ENCODE peak calls at places on chromosome 7, in six cellular contexts. L, Y, B, M, K and W are unnamed samples.

GRCh38 chr7:101315336-101315735 is 6.3 kb downstream of the IFT22 start:
- DNase-seq in K (peak), M (no peak), Y (no peak), B (peak), L (no peak), W (no peak)

GRCh38 chr7:42972703-42973500 is 40.7 kb downstream of the MRPL32 start:
- DNase-seq in M (peak), K (no peak), B (no peak), L (no peak), Y (peak), W (peak)

GRCh38 chr7:29327455-29327854 is 132.9 kb downstream of the CHN2 start:
- DNase-seq in M (no peak), L (no peak), B (no peak), Y (no peak), K (no peak), W (no peak)

GRCh38 chr7:44530990-44531389 is 10.1 kb downstream of the NPC1L1 start:
- DNase-seq in L (no peak), M (no peak), K (no peak), B (no peak), Y (no peak), W (no peak)

GRCh38 chr7:233456-234035 is 41.2 kb downstream of the FAM20C start:
- DNase-seq in L (no peak), Y (no peak), K (no peak), B (no peak), M (no peak), W (no peak)

GRCh38 chr7:96076350-96076707 is 245.6 kb downstream of the SLC25A13 start:
- DNase-seq in B (no peak), L (no peak), M (no peak), K (no peak), Y (no peak), W (no peak)

GRCh38 chr7:4040031-4040928 is 641.8 kb upstream of the FOXK1 start:
- DNase-seq in L (no peak), K (no peak), M (no peak), B (no peak), Y (no peak), W (no peak)

GRCh38 chr7:19107392-19108147 is 9.9 kb downstream of the TWIST1 start:
- DNase-seq in M (no peak), B (no peak), L (no peak), K (peak), Y (no peak), W (no peak)

GRCh38 chr7:27784399-27785053 is 44.6 kb downstream of the TAX1BP1 start:
- DNase-seq in L (no peak), K (peak), Y (no peak), M (no peak), B (peak), W (peak)

GRCh38 chr7:26664735-26665420 is 199.5 kb downstream of the SKAP2 start:
- DNase-seq in B (peak), L (no peak), Y (no peak), M (no peak), K (no peak), W (peak)

GRCh38 chr7:35831208-35831607 is 30.4 kb downstream of the SEPTIN7 start:
- DNase-seq in K (no peak), M (no peak), Y (peak), B (no peak), L (no peak), W (peak)

GRCh38 chr7:112449353-112449752 is 907 bp upstream of the IFRD1 start:
- DNase-seq in K (no peak), Y (no peak), L (no peak), M (no peak), B (peak), W (no peak)

GRCh38 chr7:121139427-121139826 is 150.9 kb downstream of the CPED1 start:
- DNase-seq in K (no peak), M (no peak), B (no peak), Y (no peak), L (no peak), W (no peak)

GRCh38 chr7:106543221-106543757 is 117.7 kb downstream of the CCDC71L start:
- DNase-seq in B (no peak), K (no peak), Y (no peak), L (no peak), M (no peak), W (no peak)

GRCh38 chr7:39582536-39582935 is 16.3 kb downstream of the YAE1 start:
- DNase-seq in K (no peak), M (no peak), L (no peak), Y (no peak), B (no peak), W (no peak)

GRCh38 chr7:101547022-101547915 is 81.8 kb downstream of the MYL10 start:
- DNase-seq in L (peak), M (no peak), K (no peak), B (no peak), Y (no peak), W (no peak)

GRCh38 chr7:5422324-5423271 is 1.0 kb downstream of the TNRC18 start:
- DNase-seq in K (peak), L (peak), B (peak), M (no peak), Y (no peak), W (no peak)

GRCh38 chr7:134774076-134774475 is 5.4 kb upstream of the CALD1 start:
- DNase-seq in L (no peak), B (no peak), Y (no peak), M (no peak), K (no peak), W (no peak)

GRCh38 chr7:12436896-12437535 is 33.4 kb upstream of the VWDE start:
- DNase-seq in Y (no peak), B (peak), M (no peak), L (no peak), K (peak), W (no peak)
- TF ChIP-seq CTCF in Y (peak), B (no peak), M (no peak), L (no peak), K (no peak), W (peak)

GRCh38 chr7:73839743-73840714 is 2.3 kb downstream of the METTL27 start:
- DNase-seq in L (no peak), Y (no peak), M (no peak), K (no peak), B (no peak), W (no peak)
- TF ChIP-seq CTCF in L (no peak), Y (no peak), M (no peak), K (peak), B (no peak), W (no peak)

GRCh38 chr7:145289384-145289783 is 453.5 kb upstream of the TPK1 start:
- DNase-seq in B (no peak), Y (no peak), M (no peak), K (no peak), L (no peak), W (no peak)

GRCh38 chr7:145293793-145294153 is 457.9 kb upstream of the TPK1 start:
- DNase-seq in L (no peak), B (no peak), M (no peak), Y (no peak), K (no peak), W (no peak)

DNA sequence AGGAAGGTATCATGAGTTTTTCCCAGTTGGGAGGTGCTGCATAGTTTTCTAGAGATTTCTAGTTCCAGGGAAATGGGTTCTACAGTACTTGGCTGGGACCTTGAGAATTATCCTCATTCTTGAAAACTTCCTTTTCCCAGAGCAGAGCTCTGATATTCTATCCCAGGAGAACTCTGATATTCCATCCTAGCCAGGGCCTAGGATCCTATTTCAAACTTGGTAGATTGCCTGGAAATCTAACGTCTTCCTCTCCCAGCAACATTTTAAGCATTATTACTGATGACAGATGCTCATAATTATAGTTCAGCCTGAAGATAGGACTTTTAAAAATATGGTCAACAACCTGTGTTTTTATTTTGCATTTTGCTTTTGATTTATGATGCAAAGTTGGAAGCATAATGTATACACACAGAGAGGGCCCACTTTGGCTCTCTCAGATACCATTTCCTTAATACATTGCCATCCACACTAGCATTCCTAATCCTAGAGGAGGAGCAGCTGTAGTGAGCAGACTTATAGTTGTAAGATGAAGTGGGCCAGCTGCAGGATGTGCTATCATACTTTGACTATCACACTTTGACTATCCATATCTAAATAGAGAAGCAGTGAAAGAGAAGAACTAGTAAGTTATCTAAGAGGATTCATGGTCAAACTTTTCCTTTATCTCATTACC is 457.4 kb upstream of the TPK1 start:
- DNase-seq in Y (no peak), B (no peak), L (no peak), K (no peak), M (no peak), W (no peak)
- TF ChIP-seq CTCF in Y (no peak), B (no peak), L (no peak), K (no peak), M (no peak), W (no peak)

GRCh38 chr7:70506463-70506862 is 625.5 kb upstream of the GALNT17 start:
- DNase-seq in B (no peak), M (no peak), Y (no peak), K (peak), L (no peak), W (no peak)
- TF ChIP-seq CTCF in B (no peak), M (no peak), Y (no peak), K (no peak), L (no peak), W (peak)

DNA sequence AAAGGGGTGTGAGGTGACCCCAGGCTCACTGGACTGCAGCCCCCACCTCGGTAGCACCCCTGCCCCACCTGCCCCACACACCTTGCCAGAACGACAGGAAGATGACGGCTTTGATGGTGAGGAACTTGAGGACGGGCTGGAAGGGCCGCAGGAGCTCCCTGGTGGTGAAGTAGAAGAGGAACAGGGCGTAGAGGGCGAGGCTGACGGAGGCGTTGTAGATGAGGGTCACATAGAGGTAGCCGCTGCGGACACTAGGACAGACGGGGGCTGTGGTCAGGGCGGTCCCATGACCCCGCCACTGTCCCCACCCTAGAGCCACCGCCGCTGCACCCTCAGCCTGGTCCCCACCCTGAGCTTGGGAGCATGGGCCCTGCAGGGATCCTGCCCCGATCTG is 7.6 kb downstream of the TMEM184A start:
- DNase-seq in L (no peak), Y (no peak), M (no peak), B (no peak), K (no peak), W (no peak)
- TF ChIP-seq CTCF in L (no peak), Y (no peak), M (peak), B (peak), K (no peak), W (no peak)

DNA sequence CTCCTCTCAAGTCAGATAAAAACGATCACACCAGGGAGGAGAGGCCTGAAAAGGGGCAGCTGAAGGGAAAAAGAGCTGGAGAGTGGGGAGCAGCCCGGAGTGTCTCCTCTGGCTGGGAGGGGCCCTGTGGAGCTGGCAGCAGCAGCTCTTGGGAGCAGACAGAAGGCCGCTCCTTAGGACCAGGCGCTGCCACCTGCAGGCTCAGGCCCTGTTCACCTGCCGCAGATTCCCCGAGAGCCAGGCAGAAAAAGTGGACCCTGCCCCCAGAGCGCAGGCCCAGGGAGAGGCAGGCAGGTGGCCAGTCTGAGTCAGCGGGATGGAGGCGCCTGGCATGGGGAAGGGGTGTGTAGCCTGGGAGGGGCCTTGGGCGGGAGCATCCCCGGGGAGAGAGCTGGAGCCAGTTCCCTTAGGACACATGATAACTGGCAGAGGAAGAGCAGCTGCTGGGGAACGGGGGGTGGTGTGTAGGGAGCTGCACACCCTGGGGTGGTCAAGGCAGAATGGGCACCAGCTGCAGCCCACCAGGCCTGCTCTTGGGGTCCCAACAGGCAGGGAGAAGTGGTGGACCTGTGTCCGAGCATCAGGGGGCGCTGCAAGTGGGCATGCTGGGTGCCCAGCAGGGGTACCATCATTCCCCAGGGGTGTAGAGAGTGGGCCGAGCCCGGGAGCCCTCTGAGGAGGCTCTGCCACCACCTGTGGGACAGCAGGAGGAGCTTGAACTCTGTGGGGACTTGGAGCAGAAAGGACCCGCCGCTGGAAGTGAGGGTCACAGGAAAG is 177.2 kb upstream of the RHEB start:
- DNase-seq in B (peak), L (no peak), K (no peak), M (no peak), Y (no peak), W (no peak)
- TF ChIP-seq CTCF in B (no peak), L (no peak), K (no peak), M (no peak), Y (no peak), W (peak)

GRCh38 chr7:132275811-132276210 is 300.5 kb downstream of the PLXNA4 start:
- DNase-seq in Y (no peak), B (no peak), L (no peak), M (no peak), K (no peak), W (no peak)

GRCh38 chr7:132272763-132273371 is 303.4 kb downstream of the PLXNA4 start:
- DNase-seq in B (no peak), M (no peak), L (no peak), Y (no peak), K (no peak), W (no peak)

GRCh38 chr7:132275384-132275783 is 300.9 kb downstream of the PLXNA4 start:
- DNase-seq in Y (no peak), B (no peak), M (no peak), L (no peak), K (no peak), W (no peak)

GRCh38 chr7:132269718-132270117 is 306.6 kb downstream of the PLXNA4 start:
- DNase-seq in M (no peak), B (no peak), K (no peak), Y (no peak), L (no peak), W (no peak)

DNA sequence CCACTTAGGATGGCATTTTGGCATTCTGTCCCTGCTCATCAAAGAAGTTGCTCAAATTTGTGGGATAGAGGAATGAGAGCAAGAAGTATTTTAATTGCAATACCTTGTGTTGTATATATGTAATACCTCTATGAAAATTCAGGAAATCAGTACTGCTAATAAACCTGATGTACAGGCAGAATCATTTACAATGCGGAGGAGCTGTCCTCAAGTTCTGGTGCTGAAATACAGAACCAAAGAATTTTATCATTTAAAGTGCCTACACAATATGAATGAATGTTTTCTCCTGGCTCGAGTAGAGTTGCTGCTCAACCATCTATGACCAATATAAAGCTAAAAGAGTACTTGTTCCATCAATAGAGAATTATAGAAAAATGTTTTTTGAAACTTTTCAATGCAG is 305.8 kb downstream of the PLXNA4 start:
- DNase-seq in K (no peak), Y (no peak), B (no peak), L (no peak), M (no peak), W (no peak)
- TF ChIP-seq CTCF in K (no peak), Y (no peak), B (no peak), L (no peak), M (no peak), W (no peak)